ENCODE peak calls at places on chromosomes 13 and 19, in four cellular contexts. C is GM12892, X is substantia nigra, P is Daoy. H is an unnamed sample.

GRCh38 chr13:63139277-63139676 is 1723.6 kb upstream of the PCDH20 start:
- DNase-seq in C (no peak), X (no peak), P (no peak), H (no peak)

GRCh38 chr13:82412749-82413148 is 1469.5 kb downstream of the SLITRK1 start:
- DNase-seq in C (no peak), X (no peak), P (no peak), H (no peak)

GRCh38 chr19:56566904-56567273 is 379 bp upstream of the ZNF470 start:
- DNase-seq in C (no peak), X (no peak), P (peak; percentile 47), H (peak; percentile 12)

GRCh38 chr19:34962945-34963530 is 991 bp downstream of the ZNF792 start:
- DNase-seq in C (no peak), X (no peak), P (peak; percentile 28), H (no peak)

GRCh38 chr13:25249001-25249543 is 38.2 kb downstream of the MTMR6 start:
- DNase-seq in C (no peak), X (peak; percentile 14), P (no peak), H (no peak)

GRCh38 chr13:97905517-97905916 is 48.0 kb upstream of the IPO5 start:
- DNase-seq in C (no peak), X (no peak), P (no peak), H (no peak)

GRCh38 chr13:30864352-30865130 is 41.5 kb upstream of the MEDAG start:
- DNase-seq in C (no peak), X (no peak), P (peak; percentile 50), H (no peak)

GRCh38 chr19:54096642-54097106 is 3.9 kb downstream of the OSCAR start:
- DNase-seq in C (no peak), X (no peak), P (peak; percentile 41), H (no peak)

GRCh38 chr13:114073881-114074551 is 58.4 kb downstream of the RASA3 start:
- DNase-seq in C (no peak), X (no peak), P (no peak), H (no peak)

GRCh38 chr13:102863590-102863989 is 17.8 kb downstream of the ERCC5 start:
- DNase-seq in C (no peak), X (no peak), P (no peak), H (no peak)

GRCh38 chr19:48514123-48514458 is 2.5 kb upstream of the LMTK3 start:
- DNase-seq in C (no peak), X (no peak), P (no peak), H (no peak)

GRCh38 chr13:109314101-109314500 is 472.3 kb downstream of the IRS2 start:
- DNase-seq in C (no peak), X (no peak), P (no peak), H (no peak)

GRCh38 chr13:112711528-112712265 is 21.9 kb downstream of the ATP11A start:
- DNase-seq in C (peak; percentile 57), X (peak; percentile 25), P (peak; percentile 93), H (no peak)

GRCh38 chr13:27022571-27023311 is 148.9 kb downstream of the USP12 start:
- DNase-seq in C (no peak), X (peak; percentile 37), P (peak; percentile 64), H (no peak)

GRCh38 chr13:41562083-41562482 is 104.7 kb downstream of the RGCC start:
- DNase-seq in C (no peak), X (peak; percentile 77), P (peak; percentile 82), H (no peak)

GRCh38 chr19:7394728-7395359 is 46.1 kb downstream of the ARHGEF18 start:
- DNase-seq in C (peak; percentile 96), X (peak; percentile 90), P (peak; percentile 95), H (peak; percentile 93)

GRCh38 chr19:39212377-39212742 is 8.3 kb upstream of the SYCN start:
- DNase-seq in C (no peak), X (no peak), P (peak; percentile 49), H (no peak)

H was measured in GM19239.